ENCODE peak calls at places on chromosomes 13 and 19, in four cellular contexts. W is CD4-positive, alpha-beta memory T cell; T is breast epithelium; E is fibroblast of the aortic adventitia. H is an unnamed sample.

GRCh38 chr19:52343548-52343947 is 7.5 kb downstream of the ZNF610 start:
- DNase-seq in E (peak; percentile 16), W (peak; percentile 55), T (peak; percentile 52), H (no peak)

GRCh38 chr19:10450853-10451609 is 30.7 kb downstream of the PDE4A start:
- DNase-seq in E (no peak), T (no peak), W (no peak), H (no peak)

GRCh38 chr13:20414475-20415287 is 111.0 kb downstream of the CRYL1 start:
- DNase-seq in T (peak; percentile 22), E (no peak), W (no peak), H (no peak)

GRCh38 chr19:28847468-28847867 is 365.5 kb downstream of the UQCRFS1 start:
- DNase-seq in W (no peak), T (no peak), E (peak; percentile 40), H (peak; percentile 38)

GRCh38 chr13:103187621-103188020 is 121.4 kb upstream of the SLC10A2 start:
- DNase-seq in E (no peak), T (no peak), W (no peak), H (no peak)

GRCh38 chr19:49558591-49558990 is 21.8 kb downstream of the NOSIP start:
- DNase-seq in W (no peak), T (no peak), E (no peak), H (no peak)

GRCh38 chr19:38020331-38020730 is 113.3 kb downstream of the SIPA1L3 start:
- DNase-seq in T (no peak), W (no peak), E (no peak), H (no peak)

GRCh38 chr13:53743906-53744305 is 715.3 kb downstream of the OLFM4 start:
- DNase-seq in E (no peak), W (no peak), T (no peak), H (no peak)

GRCh38 chr13:112562786-112563383 is 25.1 kb downstream of the TUBGCP3 start:
- DNase-seq in E (no peak), W (no peak), T (no peak), H (no peak)

GRCh38 chr19:48393559-48394330 is at the start of gene GRIN2D:
- DNase-seq in E (no peak), T (no peak), W (peak; percentile 26), H (no peak)

GRCh38 chr13:73039201-73040108 is 19.4 kb upstream of the KLF5 start:
- DNase-seq in T (no peak), W (no peak), E (no peak), H (no peak)

GRCh38 chr19:19355606-19356139 is 35.0 kb downstream of the MAU2 start:
- DNase-seq in W (no peak), T (no peak), E (no peak), H (no peak)

GRCh38 chr13:60759499-60759898 is 362.5 kb downstream of the TDRD3 start:
- DNase-seq in E (peak; percentile 4), T (no peak), W (no peak), H (no peak)

GRCh38 chr13:114259374-114259773 is 22.0 kb upstream of the UPF3A start:
- DNase-seq in T (no peak), E (no peak), W (no peak), H (no peak)

GRCh38 chr19:44575116-44575700 is 38.2 kb upstream of the IGSF23 start:
- DNase-seq in E (no peak), W (no peak), T (no peak), H (no peak)
- H3K4me3 ChIP-seq in E (no peak overlapping the region), W (no peak overlapping the region), T (no peak overlapping the region), H (no peak overlapping the region)

GRCh38 chr13:26020536-26021290 is 31.1 kb downstream of the SHISA2 start:
- DNase-seq in E (no peak), T (no peak), W (no peak), H (no peak)
- H3K4me3 ChIP-seq in E (no peak overlapping the region), T (no peak overlapping the region), W (no peak overlapping the region), H (no peak overlapping the region)

GRCh38 chr19:7888826-7889217 is 512 bp downstream of the LRRC8E start:
- DNase-seq in W (no peak), T (no peak), E (no peak), H (no peak)

GRCh38 chr19:7885818-7886217 is 2.5 kb upstream of the LRRC8E start:
- DNase-seq in E (no peak), W (no peak), T (no peak), H (no peak)

GRCh38 chr19:7887408-7888144 is 734 bp upstream of the LRRC8E start:
- DNase-seq in E (no peak), W (no peak), T (no peak), H (no peak)

GRCh38 chr19:7883796-7884570 is 4.3 kb upstream of the LRRC8E start:
- DNase-seq in W (no peak), T (no peak), E (peak; percentile 27), H (no peak)

GRCh38 chr19:7888145-7888825 is at the start of gene LRRC8E:
- DNase-seq in E (peak; percentile 43), W (no peak), T (peak; percentile 74), H (no peak)
- H3K4me3 ChIP-seq in E (peak within 1 kb of the TSS; percentile 75), W (no peak within 1 kb of the TSS), T (peak within 1 kb of the TSS; percentile 64), H (peak within 1 kb of the TSS; percentile 64)

GRCh38 chr13:39394811-39395685 is 207.9 kb downstream of the LHFPL6 start:
- DNase-seq in T (no peak), E (peak; percentile 73), W (no peak), H (no peak)
- H3K4me3 ChIP-seq in T (no peak overlapping the region), E (no peak overlapping the region), W (no peak overlapping the region), H (no peak overlapping the region)

GRCh38 chr19:709965-710714 is 1.4 kb downstream of the PALM start:
- DNase-seq in T (no peak), E (peak; percentile 30), W (no peak), H (no peak)

GRCh38 chr19:708154-709141 is at the start of gene PALM:
- DNase-seq in W (no peak), E (no peak), T (no peak), H (no peak)

GRCh38 chr19:710767-711166 is 2.0 kb downstream of the PALM start:
- DNase-seq in E (peak; percentile 25), T (no peak), W (no peak), H (no peak)

GRCh38 chr19:711224-711623 is 2.5 kb downstream of the PALM start:
- DNase-seq in W (no peak), T (no peak), E (no peak), H (no peak)

DNA sequence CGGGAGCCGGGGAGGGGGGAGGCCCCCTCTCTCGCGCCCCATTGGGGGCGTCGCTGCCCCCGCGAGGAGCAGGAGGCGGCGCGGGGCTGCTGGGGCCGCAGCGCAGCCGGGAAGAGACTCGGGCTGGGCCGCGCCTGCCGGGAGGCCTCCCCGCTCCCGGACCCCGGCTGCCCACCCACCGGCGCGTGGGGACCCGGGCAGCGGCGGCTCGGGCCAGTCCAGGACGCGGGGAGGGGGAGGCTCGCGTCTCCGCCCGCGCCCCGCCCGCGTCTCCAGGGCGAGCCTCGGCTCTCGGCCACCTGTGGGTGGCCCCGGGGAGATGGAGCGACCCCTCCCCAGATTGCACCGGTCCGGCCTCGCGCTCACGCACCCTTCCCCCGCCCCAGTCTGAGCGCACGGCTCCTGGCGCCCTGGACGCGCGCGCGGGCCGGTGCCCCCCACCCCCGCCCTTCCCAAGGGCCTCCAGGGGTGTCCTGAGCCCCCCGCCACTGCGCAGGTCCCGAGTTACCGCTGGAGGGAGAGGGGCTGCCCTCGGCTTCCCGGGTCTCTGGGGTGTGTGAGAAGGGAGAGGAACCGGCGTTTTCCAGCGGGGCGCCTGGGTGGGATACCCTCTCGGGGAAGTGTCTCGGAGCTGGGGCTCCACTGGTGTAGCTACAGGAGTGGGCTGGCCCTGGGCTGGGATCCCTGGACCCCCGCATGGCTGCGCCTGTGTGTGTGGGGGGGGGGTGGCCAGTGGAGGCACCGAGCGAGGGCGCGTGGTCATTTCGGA is 645 bp downstream of the PALM start:
- DNase-seq in T (no peak), E (no peak), W (no peak), H (no peak)
- H3K4me3 ChIP-seq in T (peak overlapping the region; percentile 82), E (peak overlapping the region; percentile 66), W (no peak overlapping the region), H (peak overlapping the region; percentile 47)

H was measured in skeletal muscle cell.